ENCODE peak calls at places on chromosomes 7 and 10, in five cellular contexts. One of them, this sample, is unnamed.

GRCh38 chr7:122298618-122299017 is 5.9 kb downstream of the FEZF1 start:
- DNase-seq in A549: no peak
- DNase-seq in aorta: no peak
- DNase-seq in right cardiac atrium: no peak
- DNase-seq in CD4-positive, CD25-positive, alpha-beta regulatory T cell: no peak
- DNase-seq in this sample: no peak

GRCh38 chr7:47724335-47724982 is 142.5 kb upstream of the TNS3 start:
- DNase-seq in right cardiac atrium: no peak
- DNase-seq in A549: peak; percentile 22
- DNase-seq in aorta: no peak
- DNase-seq in CD4-positive, CD25-positive, alpha-beta regulatory T cell: no peak
- DNase-seq in this sample: no peak

GRCh38 chr10:490256-490655 is 199.2 kb downstream of the DIP2C start:
- DNase-seq in aorta: no peak
- DNase-seq in CD4-positive, CD25-positive, alpha-beta regulatory T cell: no peak
- DNase-seq in right cardiac atrium: peak; percentile 84
- DNase-seq in A549: no peak
- DNase-seq in this sample: no peak

GRCh38 chr10:100872034-100872791 is 40.5 kb upstream of the SLF2 start:
- DNase-seq in right cardiac atrium: no peak
- DNase-seq in aorta: no peak
- DNase-seq in CD4-positive, CD25-positive, alpha-beta regulatory T cell: peak; percentile 9
- DNase-seq in A549: peak; percentile 63
- DNase-seq in this sample: peak; percentile 18

GRCh38 chr10:86366902-86367338 is 325 bp upstream of the GRID1 start:
- DNase-seq in right cardiac atrium: no peak
- DNase-seq in A549: no peak
- DNase-seq in CD4-positive, CD25-positive, alpha-beta regulatory T cell: no peak
- DNase-seq in aorta: no peak
- DNase-seq in this sample: no peak

GRCh38 chr7:46990761-46991160 is 591.1 kb downstream of the TNS3 start:
- DNase-seq in A549: no peak
- DNase-seq in aorta: no peak
- DNase-seq in CD4-positive, CD25-positive, alpha-beta regulatory T cell: no peak
- DNase-seq in right cardiac atrium: no peak
- DNase-seq in this sample: no peak

GRCh38 chr7:89028319-89028718 is 232.8 kb upstream of the TEX47 start:
- DNase-seq in CD4-positive, CD25-positive, alpha-beta regulatory T cell: no peak
- DNase-seq in aorta: no peak
- DNase-seq in A549: no peak
- DNase-seq in right cardiac atrium: no peak
- DNase-seq in this sample: no peak

GRCh38 chr7:84232653-84233052 is 38.1 kb upstream of the SEMA3A start:
- DNase-seq in A549: peak; percentile 80
- DNase-seq in right cardiac atrium: no peak
- DNase-seq in CD4-positive, CD25-positive, alpha-beta regulatory T cell: no peak
- DNase-seq in aorta: no peak
- DNase-seq in this sample: no peak

GRCh38 chr7:151028131-151028947 is at the start of gene ABCB8:
- DNase-seq in CD4-positive, CD25-positive, alpha-beta regulatory T cell: peak; percentile 97
- DNase-seq in A549: peak; percentile 99
- DNase-seq in aorta: peak; percentile 98
- DNase-seq in right cardiac atrium: peak; percentile 97
- DNase-seq in this sample: peak; percentile 99

GRCh38 chr7:1961776-1962276 is 270.9 kb downstream of the MAD1L1 start:
- DNase-seq in right cardiac atrium: no peak
- DNase-seq in aorta: no peak
- DNase-seq in CD4-positive, CD25-positive, alpha-beta regulatory T cell: peak; percentile 14
- DNase-seq in A549: no peak
- DNase-seq in this sample: no peak

GRCh38 chr7:42071372-42072261 is 165.4 kb downstream of the GLI3 start:
- DNase-seq in aorta: no peak
- DNase-seq in A549: no peak
- DNase-seq in right cardiac atrium: no peak
- DNase-seq in CD4-positive, CD25-positive, alpha-beta regulatory T cell: no peak
- DNase-seq in this sample: no peak

GRCh38 chr10:11898372-11899066 is 75.4 kb downstream of the PROSER2 start:
- DNase-seq in A549: peak; percentile 36
- DNase-seq in right cardiac atrium: no peak
- DNase-seq in CD4-positive, CD25-positive, alpha-beta regulatory T cell: no peak
- DNase-seq in aorta: no peak
- DNase-seq in this sample: no peak

GRCh38 chr7:151757274-151757673 is 119.6 kb downstream of the PRKAG2 start:
- DNase-seq in CD4-positive, CD25-positive, alpha-beta regulatory T cell: no peak
- DNase-seq in A549: no peak
- DNase-seq in right cardiac atrium: no peak
- DNase-seq in aorta: no peak
- DNase-seq in this sample: no peak

GRCh38 chr10:14554091-14554842 is 220.4 kb downstream of the FAM107B start:
- DNase-seq in aorta: no peak
- DNase-seq in right cardiac atrium: no peak
- DNase-seq in A549: no peak
- DNase-seq in CD4-positive, CD25-positive, alpha-beta regulatory T cell: no peak
- DNase-seq in this sample: no peak

GRCh38 chr10:124558339-124558685 is 96.7 kb downstream of the LHPP start:
- DNase-seq in A549: no peak
- DNase-seq in aorta: no peak
- DNase-seq in CD4-positive, CD25-positive, alpha-beta regulatory T cell: no peak
- DNase-seq in right cardiac atrium: no peak
- DNase-seq in this sample: no peak

GRCh38 chr10:43573250-43574034 is 974 bp downstream of the ZNF239 start:
- DNase-seq in CD4-positive, CD25-positive, alpha-beta regulatory T cell: no peak
- DNase-seq in aorta: no peak
- DNase-seq in A549: no peak
- DNase-seq in right cardiac atrium: no peak
- DNase-seq in this sample: no peak
- H3K4me3 ChIP-seq in CD4-positive, CD25-positive, alpha-beta regulatory T cell: no peak overlapping the region
- H3K4me3 ChIP-seq in aorta: peak overlapping the region; percentile 49
- H3K4me3 ChIP-seq in A549: peak overlapping the region; percentile 64
- H3K4me3 ChIP-seq in right cardiac atrium: peak overlapping the region; percentile 47
- H3K4me3 ChIP-seq in this sample: peak overlapping the region; percentile 72

DNA sequence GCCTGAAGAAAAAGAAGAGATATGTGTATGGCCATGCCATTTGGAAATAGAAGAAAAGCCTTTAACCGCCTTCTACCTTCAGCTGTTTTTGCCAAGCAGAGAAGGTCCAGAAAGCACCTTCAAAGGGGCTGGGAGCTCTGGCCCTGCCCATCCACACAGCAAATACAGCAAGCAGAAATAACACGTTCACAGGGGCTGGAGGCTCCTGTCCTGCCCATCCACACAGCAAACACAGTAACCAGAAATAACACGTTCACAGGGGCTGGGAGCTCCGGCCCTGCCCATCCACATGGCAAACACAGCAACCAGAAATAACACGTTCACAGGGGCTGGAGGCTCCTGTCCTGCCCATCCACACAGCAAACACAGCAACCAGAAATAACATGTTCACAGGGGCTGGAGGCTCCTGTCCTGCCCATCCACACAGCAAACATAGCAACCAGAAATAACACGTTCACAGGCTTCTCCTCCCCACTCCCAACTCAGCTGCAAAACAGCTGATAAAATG is 558.1 kb downstream of the PTPRN2 start:
- DNase-seq in CD4-positive, CD25-positive, alpha-beta regulatory T cell: no peak
- DNase-seq in right cardiac atrium: no peak
- DNase-seq in aorta: no peak
- DNase-seq in A549: no peak
- DNase-seq in this sample: no peak
- H3K4me1 ChIP-seq in CD4-positive, CD25-positive, alpha-beta regulatory T cell: no peaks in the 10 kb centered on the region
- H3K4me1 ChIP-seq in right cardiac atrium: no peaks in the 10 kb centered on the region
- H3K4me1 ChIP-seq in aorta: no peaks in the 10 kb centered on the region
- H3K4me1 ChIP-seq in A549: no peaks in the 10 kb centered on the region
- H3K4me1 ChIP-seq in this sample: no peaks in the 10 kb centered on the region

GRCh38 chr10:74956555-74957111 is 130.2 kb downstream of the KAT6B start:
- DNase-seq in A549: no peak
- DNase-seq in aorta: no peak
- DNase-seq in right cardiac atrium: no peak
- DNase-seq in CD4-positive, CD25-positive, alpha-beta regulatory T cell: no peak
- DNase-seq in this sample: no peak
- H3K4me3 ChIP-seq in A549: no peak overlapping the region
- H3K4me3 ChIP-seq in aorta: no peak overlapping the region
- H3K4me3 ChIP-seq in right cardiac atrium: no peak overlapping the region
- H3K4me3 ChIP-seq in CD4-positive, CD25-positive, alpha-beta regulatory T cell: no peak overlapping the region
- H3K4me3 ChIP-seq in this sample: no peak overlapping the region

GRCh38 chr10:59872892-59873463 is 33.4 kb downstream of the CCDC6 start:
- DNase-seq in right cardiac atrium: peak; percentile 51
- DNase-seq in aorta: peak; percentile 81
- DNase-seq in A549: peak; percentile 17
- DNase-seq in CD4-positive, CD25-positive, alpha-beta regulatory T cell: no peak
- DNase-seq in this sample: no peak
- H3K4me1 ChIP-seq in right cardiac atrium: peaks cover 15% of the 10 kb centered on the region
- H3K4me1 ChIP-seq in aorta: peaks cover 2% of the 10 kb centered on the region
- H3K4me1 ChIP-seq in A549: peaks cover 8% of the 10 kb centered on the region
- H3K4me1 ChIP-seq in CD4-positive, CD25-positive, alpha-beta regulatory T cell: peaks cover 12% of the 10 kb centered on the region
- H3K4me1 ChIP-seq in this sample: peaks cover 20% of the 10 kb centered on the region